ENCODE peak calls at places on chromosome 15, in five cellular contexts. One of them, this sample, is unnamed. For H3K9me3, the result is how much of the 10 kb centered on the place peaks cover.

GRCh38 chr15:75723171-75723846 is 10.7 kb upstream of the CSPG4 start:
- DNase-seq in GM23248: peak
- DNase-seq in CD8-positive, alpha-beta memory T cell: peak
- DNase-seq in breast epithelium: no peak
- DNase-seq in ovary: peak
- DNase-seq in this sample: no peak

GRCh38 chr15:52031542-52031941 is 12.5 kb downstream of the MAPK6 start:
- DNase-seq in GM23248: peak
- DNase-seq in CD8-positive, alpha-beta memory T cell: no peak
- DNase-seq in breast epithelium: no peak
- DNase-seq in ovary: no peak
- DNase-seq in this sample: no peak

GRCh38 chr15:58074452-58074851 is 8.9 kb upstream of the ALDH1A2 start:
- DNase-seq in GM23248: no peak
- DNase-seq in CD8-positive, alpha-beta memory T cell: no peak
- DNase-seq in breast epithelium: no peak
- DNase-seq in ovary: no peak
- DNase-seq in this sample: no peak

GRCh38 chr15:48084759-48085420 is 35.9 kb upstream of the SLC24A5 start:
- DNase-seq in GM23248: peak
- DNase-seq in CD8-positive, alpha-beta memory T cell: no peak
- DNase-seq in breast epithelium: no peak
- DNase-seq in ovary: no peak
- DNase-seq in this sample: no peak

GRCh38 chr15:31278544-31279220 is 48.0 kb upstream of the KLF13 start:
- DNase-seq in GM23248: no peak
- DNase-seq in CD8-positive, alpha-beta memory T cell: peak
- DNase-seq in breast epithelium: peak
- DNase-seq in ovary: peak
- DNase-seq in this sample: no peak

GRCh38 chr15:48966595-48967301 is 3.0 kb upstream of the SHC4 start:
- DNase-seq in GM23248: peak
- DNase-seq in CD8-positive, alpha-beta memory T cell: peak
- DNase-seq in breast epithelium: no peak
- DNase-seq in ovary: no peak
- DNase-seq in this sample: no peak

GRCh38 chr15:73927003-73927475 is 777 bp downstream of the LOXL1 start:
- DNase-seq in GM23248: peak
- DNase-seq in CD8-positive, alpha-beta memory T cell: peak
- DNase-seq in breast epithelium: peak
- DNase-seq in ovary: peak
- DNase-seq in this sample: peak

GRCh38 chr15:54580643-54581042 is 602.4 kb downstream of the UNC13C start:
- DNase-seq in GM23248: no peak
- DNase-seq in CD8-positive, alpha-beta memory T cell: no peak
- DNase-seq in breast epithelium: no peak
- DNase-seq in ovary: no peak
- DNase-seq in this sample: no peak

GRCh38 chr15:56165234-56165633 is 78.4 kb downstream of the RFX7 start:
- DNase-seq in GM23248: no peak
- DNase-seq in CD8-positive, alpha-beta memory T cell: no peak
- DNase-seq in breast epithelium: no peak
- DNase-seq in ovary: no peak
- DNase-seq in this sample: no peak

GRCh38 chr15:36977620-36978610 is 122.4 kb downstream of the MEIS2 start:
- DNase-seq in GM23248: no peak
- DNase-seq in CD8-positive, alpha-beta memory T cell: no peak
- DNase-seq in breast epithelium: no peak
- DNase-seq in ovary: no peak
- DNase-seq in this sample: no peak

GRCh38 chr15:58019503-58020376 is 45.8 kb downstream of the ALDH1A2 start:
- DNase-seq in GM23248: peak
- DNase-seq in CD8-positive, alpha-beta memory T cell: no peak
- DNase-seq in breast epithelium: no peak
- DNase-seq in ovary: no peak
- DNase-seq in this sample: no peak

GRCh38 chr15:98525625-98526024 is 122.7 kb upstream of the IGF1R start:
- DNase-seq in GM23248: peak
- DNase-seq in CD8-positive, alpha-beta memory T cell: no peak
- DNase-seq in breast epithelium: no peak
- DNase-seq in ovary: peak
- DNase-seq in this sample: no peak

GRCh38 chr15:55457401-55458022 is 49.2 kb downstream of the PIERCE2 start:
- DNase-seq in GM23248: no peak
- DNase-seq in CD8-positive, alpha-beta memory T cell: no peak
- DNase-seq in breast epithelium: no peak
- DNase-seq in ovary: no peak
- DNase-seq in this sample: no peak

GRCh38 chr15:90362936-90363212 is 10.8 kb downstream of the ZNF774 start:
- DNase-seq in GM23248: peak
- DNase-seq in CD8-positive, alpha-beta memory T cell: no peak
- DNase-seq in breast epithelium: no peak
- DNase-seq in ovary: no peak
- DNase-seq in this sample: no peak

GRCh38 chr15:50854594-50855490 is 53.6 kb upstream of the AP4E1 start:
- DNase-seq in GM23248: peak
- DNase-seq in CD8-positive, alpha-beta memory T cell: no peak
- DNase-seq in breast epithelium: no peak
- DNase-seq in ovary: no peak
- DNase-seq in this sample: no peak

GRCh38 chr15:73385205-73385604 is 16.4 kb upstream of the HCN4 start:
- DNase-seq in GM23248: no peak
- DNase-seq in CD8-positive, alpha-beta memory T cell: no peak
- DNase-seq in breast epithelium: no peak
- DNase-seq in ovary: no peak
- DNase-seq in this sample: no peak

GRCh38 chr15:62212746-62213145 is 47.7 kb upstream of the C2CD4B start:
- DNase-seq in GM23248: no peak
- DNase-seq in CD8-positive, alpha-beta memory T cell: no peak
- DNase-seq in breast epithelium: no peak
- DNase-seq in ovary: no peak
- DNase-seq in this sample: no peak

GRCh38 chr15:69912116-69912515 is 185.6 kb downstream of the TLE3 start:
- DNase-seq in GM23248: no peak
- DNase-seq in CD8-positive, alpha-beta memory T cell: no peak
- DNase-seq in breast epithelium: no peak
- DNase-seq in ovary: no peak
- DNase-seq in this sample: no peak

GRCh38 chr15:91192285-91193058 is 92.4 kb downstream of the SV2B start:
- DNase-seq in GM23248: no peak
- DNase-seq in CD8-positive, alpha-beta memory T cell: no peak
- DNase-seq in breast epithelium: no peak
- DNase-seq in ovary: no peak
- DNase-seq in this sample: no peak

GRCh38 chr15:66515901-66516322 is 10.8 kb downstream of the ZWILCH start:
- DNase-seq in GM23248: peak
- DNase-seq in CD8-positive, alpha-beta memory T cell: no peak
- DNase-seq in breast epithelium: no peak
- DNase-seq in ovary: no peak
- DNase-seq in this sample: no peak

GRCh38 chr15:50145451-50145872 is 26.4 kb upstream of the ATP8B4 start:
- DNase-seq in GM23248: peak
- DNase-seq in CD8-positive, alpha-beta memory T cell: no peak
- DNase-seq in breast epithelium: no peak
- DNase-seq in ovary: no peak
- DNase-seq in this sample: no peak

GRCh38 chr15:72202801-72203506 is 5.4 kb upstream of the GRAMD2A start:
- DNase-seq in GM23248: no peak
- DNase-seq in CD8-positive, alpha-beta memory T cell: no peak
- DNase-seq in breast epithelium: no peak
- DNase-seq in ovary: no peak
- DNase-seq in this sample: no peak

GRCh38 chr15:44710236-44711088 is 661 bp downstream of the PATL2 start:
- DNase-seq in GM23248: peak
- DNase-seq in CD8-positive, alpha-beta memory T cell: peak
- DNase-seq in breast epithelium: no peak
- DNase-seq in ovary: no peak
- DNase-seq in this sample: no peak

GRCh38 chr15:74847462-74847861 is 4.5 kb upstream of the ULK3 start:
- DNase-seq in GM23248: no peak
- DNase-seq in CD8-positive, alpha-beta memory T cell: no peak
- DNase-seq in breast epithelium: no peak
- DNase-seq in ovary: no peak
- DNase-seq in this sample: no peak

GRCh38 chr15:50790778-50791536 is 25.5 kb upstream of the SPPL2A start:
- DNase-seq in GM23248: no peak
- DNase-seq in CD8-positive, alpha-beta memory T cell: no peak
- DNase-seq in breast epithelium: no peak
- DNase-seq in ovary: no peak
- DNase-seq in this sample: no peak

GRCh38 chr15:31487811-31488436 is 161.3 kb downstream of the KLF13 start:
- DNase-seq in GM23248: peak
- DNase-seq in CD8-positive, alpha-beta memory T cell: no peak
- DNase-seq in breast epithelium: no peak
- DNase-seq in ovary: no peak
- DNase-seq in this sample: no peak

GRCh38 chr15:60390931-60391501 is 6.8 kb downstream of the ANXA2 start:
- DNase-seq in GM23248: peak
- DNase-seq in CD8-positive, alpha-beta memory T cell: no peak
- DNase-seq in breast epithelium: no peak
- DNase-seq in ovary: no peak
- DNase-seq in this sample: peak

GRCh38 chr15:66600240-66600627 is 34.4 kb upstream of the LCTL start:
- DNase-seq in GM23248: no peak
- DNase-seq in CD8-positive, alpha-beta memory T cell: no peak
- DNase-seq in breast epithelium: no peak
- DNase-seq in ovary: no peak
- DNase-seq in this sample: no peak

DNA sequence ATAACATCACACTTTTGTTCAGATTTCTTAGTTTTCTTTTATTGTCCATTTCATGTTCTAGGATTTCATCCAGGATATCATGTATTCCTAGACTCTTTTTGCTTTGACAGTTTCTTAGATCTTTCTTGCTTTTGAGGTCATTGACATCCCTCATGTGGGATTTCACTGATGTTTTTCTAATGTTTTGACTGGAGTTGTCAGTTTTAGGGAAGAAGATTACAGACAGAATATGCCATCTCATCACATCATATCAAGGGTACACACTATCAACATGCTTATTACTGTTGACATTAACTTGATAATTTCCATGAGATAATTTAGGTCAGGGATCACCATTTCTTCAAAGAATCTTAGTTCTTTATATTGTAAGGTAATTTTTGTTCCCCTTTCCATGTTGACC is 101.7 kb downstream of the NPAP1 start:
- DNase-seq in GM23248: no peak
- DNase-seq in CD8-positive, alpha-beta memory T cell: no peak
- DNase-seq in breast epithelium: no peak
- DNase-seq in ovary: no peak
- DNase-seq in this sample: no peak
- H3K9me3 ChIP-seq in GM23248: under half
- H3K9me3 ChIP-seq in CD8-positive, alpha-beta memory T cell: under half
- H3K9me3 ChIP-seq in breast epithelium: under half
- H3K9me3 ChIP-seq in ovary: under half
- H3K9me3 ChIP-seq in this sample: under half

DNA sequence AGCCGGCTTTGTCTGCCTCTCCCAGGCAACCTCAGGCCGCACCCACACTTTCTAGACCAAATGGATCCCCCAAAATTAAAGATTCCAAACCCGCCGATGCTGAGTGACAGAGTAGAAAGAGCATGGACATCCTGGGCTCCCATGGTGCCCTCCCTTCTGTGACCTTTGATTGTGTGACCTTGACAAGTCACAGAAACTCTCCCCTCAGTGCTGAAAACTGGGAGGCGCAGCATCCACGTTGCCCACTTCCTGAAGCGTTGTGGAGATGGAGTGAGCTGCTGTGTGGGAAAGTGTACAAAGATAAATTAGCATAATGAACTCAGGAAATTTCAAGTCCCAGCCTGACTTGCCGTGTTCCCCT is 74.4 kb upstream of the MFGE8 start:
- DNase-seq in GM23248: no peak
- DNase-seq in CD8-positive, alpha-beta memory T cell: no peak
- DNase-seq in breast epithelium: no peak
- DNase-seq in ovary: no peak
- DNase-seq in this sample: no peak
- H3K27ac ChIP-seq in GM23248: no peak
- H3K27ac ChIP-seq in CD8-positive, alpha-beta memory T cell: no peak
- H3K27ac ChIP-seq in breast epithelium: no peak
- H3K27ac ChIP-seq in ovary: no peak
- H3K27ac ChIP-seq in this sample: no peak

GRCh38 chr15:25094519-25094918 is 139.7 kb downstream of the SNRPN start:
- DNase-seq in GM23248: no peak
- DNase-seq in CD8-positive, alpha-beta memory T cell: no peak
- DNase-seq in breast epithelium: no peak
- DNase-seq in ovary: no peak
- DNase-seq in this sample: no peak
- H3K9me3 ChIP-seq in GM23248: under half
- H3K9me3 ChIP-seq in CD8-positive, alpha-beta memory T cell: under half
- H3K9me3 ChIP-seq in breast epithelium: half or more
- H3K9me3 ChIP-seq in ovary: under half
- H3K9me3 ChIP-seq in this sample: under half

GRCh38 chr15:84747423-84748273 is 744 bp upstream of the ZNF592 start:
- DNase-seq in GM23248: peak
- DNase-seq in CD8-positive, alpha-beta memory T cell: peak
- DNase-seq in breast epithelium: peak
- DNase-seq in ovary: peak
- DNase-seq in this sample: peak

GRCh38 chr15:84749111-84749991 is 959 bp downstream of the ZNF592 start:
- DNase-seq in GM23248: peak
- DNase-seq in CD8-positive, alpha-beta memory T cell: peak
- DNase-seq in breast epithelium: no peak
- DNase-seq in ovary: peak
- DNase-seq in this sample: peak

GRCh38 chr15:84752195-84752594 is 3.8 kb downstream of the ZNF592 start:
- DNase-seq in GM23248: no peak
- DNase-seq in CD8-positive, alpha-beta memory T cell: no peak
- DNase-seq in breast epithelium: no peak
- DNase-seq in ovary: no peak
- DNase-seq in this sample: no peak

GRCh38 chr15:84750583-84751092 is 2.2 kb downstream of the ZNF592 start:
- DNase-seq in GM23248: no peak
- DNase-seq in CD8-positive, alpha-beta memory T cell: no peak
- DNase-seq in breast epithelium: no peak
- DNase-seq in ovary: no peak
- DNase-seq in this sample: no peak

DNA sequence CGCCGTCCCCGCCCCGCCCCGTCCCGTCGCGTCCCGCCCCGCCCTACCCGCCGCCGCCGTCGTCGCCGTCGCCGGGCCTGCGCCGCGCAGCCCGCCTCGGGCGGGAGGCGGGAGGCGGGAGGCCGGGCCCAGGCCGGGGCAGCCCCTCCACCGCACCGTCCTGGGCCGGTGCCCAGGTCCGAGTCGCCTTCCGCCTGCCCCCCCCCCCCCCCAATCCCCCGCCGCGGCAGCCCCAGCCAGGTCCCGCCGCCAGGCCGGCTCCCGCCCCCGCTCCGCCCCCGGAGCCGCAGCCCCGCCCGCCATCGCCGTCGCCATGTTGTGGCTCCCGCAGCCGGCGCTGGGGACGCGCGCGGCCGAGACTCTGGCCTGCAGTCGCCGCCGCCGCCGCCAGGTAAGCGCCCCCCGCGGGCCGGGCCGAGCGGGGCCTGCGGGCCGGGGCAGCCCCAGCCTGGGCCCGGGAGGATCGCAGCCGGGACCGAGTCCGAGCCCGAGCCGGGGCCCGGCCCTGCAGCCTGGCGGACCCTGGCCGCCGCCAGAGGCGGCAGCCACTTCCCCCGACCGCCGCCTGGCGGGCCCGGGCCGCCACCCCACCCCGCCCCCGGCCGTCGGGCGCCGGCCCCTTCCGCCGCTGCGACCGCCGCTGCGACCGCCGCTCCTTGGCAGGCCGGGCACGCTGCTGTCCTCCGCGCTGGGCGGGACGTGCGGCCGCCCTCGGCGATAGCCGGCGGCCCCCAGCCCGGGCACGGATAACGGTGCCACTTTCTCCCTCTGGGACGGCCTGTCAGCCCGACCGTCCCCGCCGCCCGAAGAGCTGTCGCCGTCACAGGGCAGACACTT is at the start of gene ZNF592:
- DNase-seq in GM23248: peak
- DNase-seq in CD8-positive, alpha-beta memory T cell: peak
- DNase-seq in breast epithelium: peak
- DNase-seq in ovary: peak
- DNase-seq in this sample: peak
- H3K27ac ChIP-seq in GM23248: peak
- H3K27ac ChIP-seq in CD8-positive, alpha-beta memory T cell: peak
- H3K27ac ChIP-seq in breast epithelium: peak
- H3K27ac ChIP-seq in ovary: peak
- H3K27ac ChIP-seq in this sample: peak